ENCODE peak calls at places on chromosomes 12 and 14, in five cellular contexts. J is globus pallidus; C is Peyer's patch; V is stimulated activated CD4-positive, alpha-beta T cell treated with anti-CD3 and anti-CD28 coated beads, TNF-alpha, amount 100 ng/mL, for 48 hours; A is heart left ventricle. D is an unnamed sample.

GRCh38 chr12:87140257-87140656 is 884.1 kb upstream of the MGAT4C start:
- DNase-seq in J (no peak), C (no peak), V (no peak), A (no peak), D (no peak)

GRCh38 chr12:15220961-15221885 is at the start of gene RERG:
- DNase-seq in J (peak; percentile 73), C (peak; percentile 40), V (peak; percentile 41), A (peak; percentile 92), D (peak; percentile 94)

GRCh38 chr14:60956632-60957031 is 24.2 kb downstream of the TRMT5 start:
- DNase-seq in J (no peak), C (no peak), V (no peak), A (no peak), D (no peak)

GRCh38 chr14:96059519-96060135 is 20.5 kb downstream of the C14orf132 start:
- DNase-seq in J (no peak), C (no peak), V (no peak), A (no peak), D (peak; percentile 32)

GRCh38 chr14:85527006-85527405 is 2.9 kb upstream of the FLRT2 start:
- DNase-seq in J (no peak), C (no peak), V (no peak), A (no peak), D (no peak)

GRCh38 chr12:94753071-94753779 is 102.9 kb upstream of the TMCC3 start:
- DNase-seq in J (no peak), C (no peak), V (no peak), A (no peak), D (no peak)

GRCh38 chr12:46266869-46267617 is 1.8 kb downstream of the SLC38A1 start:
- DNase-seq in J (peak; percentile 45), C (peak; percentile 77), V (peak; percentile 36), A (peak; percentile 71), D (peak; percentile 89)

GRCh38 chr12:27821259-27821973 is 41.4 kb upstream of the MANSC4 start:
- DNase-seq in J (peak; percentile 64), C (peak; percentile 22), V (no peak), A (no peak), D (no peak)

GRCh38 chr14:56648508-56649301 is 69.1 kb downstream of the TMEM260 start:
- DNase-seq in J (no peak), C (no peak), V (no peak), A (no peak), D (no peak)

GRCh38 chr12:998020-998874 is 7.2 kb downstream of the ERC1 start:
- DNase-seq in J (no peak), C (no peak), V (no peak), A (no peak), D (no peak)

D was measured in spleen.